ENCODE peak calls at places on chromosomes 2 and 18, in nine cellular contexts. One of them, this sample, is unnamed.

GRCh38 chr2:95059656-95060370 is 34.3 kb downstream of the MAL start:
- DNase-seq in right lobe of liver: no peak
- DNase-seq in H1: no peak
- DNase-seq in keratinocyte: no peak
- DNase-seq in bronchial epithelial cell: no peak
- DNase-seq in HCT116: no peak
- DNase-seq in upper lobe of right lung: peak; percentile 40
- DNase-seq in kidney epithelial cell: no peak
- DNase-seq in astrocyte of the spinal cord: no peak
- DNase-seq in this sample: no peak

GRCh38 chr2:230319211-230319862 is 7.7 kb upstream of the SP140L start:
- DNase-seq in upper lobe of right lung: no peak
- DNase-seq in right lobe of liver: no peak
- DNase-seq in bronchial epithelial cell: no peak
- DNase-seq in keratinocyte: no peak
- DNase-seq in HCT116: no peak
- DNase-seq in H1: no peak
- DNase-seq in kidney epithelial cell: no peak
- DNase-seq in astrocyte of the spinal cord: no peak
- DNase-seq in this sample: no peak

GRCh38 chr2:62817995-62818713 is 112.6 kb downstream of the EHBP1 start:
- DNase-seq in HCT116: no peak
- DNase-seq in bronchial epithelial cell: peak; percentile 69
- DNase-seq in upper lobe of right lung: no peak
- DNase-seq in kidney epithelial cell: no peak
- DNase-seq in keratinocyte: peak; percentile 13
- DNase-seq in astrocyte of the spinal cord: peak; percentile 36
- DNase-seq in H1: no peak
- DNase-seq in right lobe of liver: no peak
- DNase-seq in this sample: no peak

GRCh38 chr18:61448316-61448715 is 115.1 kb downstream of the CDH20 start:
- DNase-seq in H1: no peak
- DNase-seq in upper lobe of right lung: no peak
- DNase-seq in astrocyte of the spinal cord: no peak
- DNase-seq in keratinocyte: no peak
- DNase-seq in right lobe of liver: no peak
- DNase-seq in bronchial epithelial cell: peak; percentile 10
- DNase-seq in HCT116: no peak
- DNase-seq in kidney epithelial cell: no peak
- DNase-seq in this sample: no peak

GRCh38 chr2:3312576-3313345 is 64.9 kb downstream of the EIPR1 start:
- DNase-seq in H1: no peak
- DNase-seq in right lobe of liver: no peak
- DNase-seq in HCT116: no peak
- DNase-seq in bronchial epithelial cell: no peak
- DNase-seq in astrocyte of the spinal cord: no peak
- DNase-seq in kidney epithelial cell: no peak
- DNase-seq in upper lobe of right lung: no peak
- DNase-seq in keratinocyte: no peak
- DNase-seq in this sample: no peak

GRCh38 chr2:29528891-29529520 is 392.4 kb downstream of the ALK start:
- DNase-seq in H1: no peak
- DNase-seq in right lobe of liver: no peak
- DNase-seq in upper lobe of right lung: peak; percentile 69
- DNase-seq in astrocyte of the spinal cord: peak; percentile 62
- DNase-seq in bronchial epithelial cell: no peak
- DNase-seq in HCT116: no peak
- DNase-seq in keratinocyte: no peak
- DNase-seq in kidney epithelial cell: no peak
- DNase-seq in this sample: no peak

GRCh38 chr2:29920631-29921559 is 491 bp downstream of the ALK start:
- DNase-seq in keratinocyte: no peak
- DNase-seq in upper lobe of right lung: no peak
- DNase-seq in astrocyte of the spinal cord: peak; percentile 3
- DNase-seq in kidney epithelial cell: no peak
- DNase-seq in H1: no peak
- DNase-seq in bronchial epithelial cell: no peak
- DNase-seq in right lobe of liver: no peak
- DNase-seq in HCT116: no peak
- DNase-seq in this sample: no peak

GRCh38 chr18:55159027-55159426 is 199.8 kb upstream of the CCDC68 start:
- DNase-seq in right lobe of liver: no peak
- DNase-seq in bronchial epithelial cell: no peak
- DNase-seq in kidney epithelial cell: no peak
- DNase-seq in upper lobe of right lung: no peak
- DNase-seq in astrocyte of the spinal cord: no peak
- DNase-seq in H1: no peak
- DNase-seq in keratinocyte: no peak
- DNase-seq in HCT116: no peak
- DNase-seq in this sample: no peak

GRCh38 chr18:58639751-58640427 is 11.0 kb upstream of the ALPK2 start:
- DNase-seq in upper lobe of right lung: no peak
- DNase-seq in keratinocyte: peak; percentile 53
- DNase-seq in kidney epithelial cell: peak; percentile 44
- DNase-seq in H1: no peak
- DNase-seq in bronchial epithelial cell: peak; percentile 75
- DNase-seq in HCT116: no peak
- DNase-seq in astrocyte of the spinal cord: peak; percentile 64
- DNase-seq in right lobe of liver: no peak
- DNase-seq in this sample: no peak

GRCh38 chr2:221153226-221153625 is 418.9 kb downstream of the EPHA4 start:
- DNase-seq in astrocyte of the spinal cord: no peak
- DNase-seq in H1: no peak
- DNase-seq in bronchial epithelial cell: no peak
- DNase-seq in upper lobe of right lung: no peak
- DNase-seq in HCT116: no peak
- DNase-seq in keratinocyte: no peak
- DNase-seq in right lobe of liver: no peak
- DNase-seq in kidney epithelial cell: no peak
- DNase-seq in this sample: no peak

GRCh38 chr2:103817746-103818145 is 1036.2 kb upstream of the POU3F3 start:
- DNase-seq in right lobe of liver: no peak
- DNase-seq in bronchial epithelial cell: no peak
- DNase-seq in astrocyte of the spinal cord: no peak
- DNase-seq in upper lobe of right lung: no peak
- DNase-seq in keratinocyte: no peak
- DNase-seq in HCT116: no peak
- DNase-seq in H1: no peak
- DNase-seq in kidney epithelial cell: no peak
- DNase-seq in this sample: no peak

GRCh38 chr2:206838690-206839089 is 73.3 kb downstream of the FASTKD2 start:
- DNase-seq in H1: no peak
- DNase-seq in upper lobe of right lung: no peak
- DNase-seq in HCT116: no peak
- DNase-seq in astrocyte of the spinal cord: no peak
- DNase-seq in kidney epithelial cell: no peak
- DNase-seq in bronchial epithelial cell: no peak
- DNase-seq in keratinocyte: no peak
- DNase-seq in right lobe of liver: no peak
- DNase-seq in this sample: no peak

GRCh38 chr2:31075393-31075792 is 62.8 kb downstream of the GALNT14 start:
- DNase-seq in right lobe of liver: no peak
- DNase-seq in upper lobe of right lung: no peak
- DNase-seq in HCT116: no peak
- DNase-seq in H1: no peak
- DNase-seq in keratinocyte: no peak
- DNase-seq in astrocyte of the spinal cord: no peak
- DNase-seq in bronchial epithelial cell: no peak
- DNase-seq in kidney epithelial cell: no peak
- DNase-seq in this sample: no peak

GRCh38 chr2:110099036-110099420 is 16.6 kb downstream of the MALL start:
- DNase-seq in keratinocyte: no peak
- DNase-seq in H1: no peak
- DNase-seq in HCT116: no peak
- DNase-seq in bronchial epithelial cell: no peak
- DNase-seq in right lobe of liver: no peak
- DNase-seq in upper lobe of right lung: peak; percentile 32
- DNase-seq in kidney epithelial cell: no peak
- DNase-seq in astrocyte of the spinal cord: no peak
- DNase-seq in this sample: no peak

GRCh38 chr2:110099471-110100225 is 16.0 kb downstream of the MALL start:
- DNase-seq in keratinocyte: no peak
- DNase-seq in bronchial epithelial cell: no peak
- DNase-seq in astrocyte of the spinal cord: no peak
- DNase-seq in kidney epithelial cell: no peak
- DNase-seq in upper lobe of right lung: peak; percentile 42
- DNase-seq in HCT116: no peak
- DNase-seq in H1: no peak
- DNase-seq in right lobe of liver: no peak
- DNase-seq in this sample: no peak

GRCh38 chr2:110103060-110103961 is 12.3 kb downstream of the MALL start:
- DNase-seq in H1: no peak
- DNase-seq in bronchial epithelial cell: no peak
- DNase-seq in keratinocyte: no peak
- DNase-seq in kidney epithelial cell: no peak
- DNase-seq in HCT116: no peak
- DNase-seq in right lobe of liver: no peak
- DNase-seq in astrocyte of the spinal cord: no peak
- DNase-seq in upper lobe of right lung: no peak
- DNase-seq in this sample: no peak

GRCh38 chr2:110101911-110102774 is 13.5 kb downstream of the MALL start:
- DNase-seq in H1: no peak
- DNase-seq in kidney epithelial cell: peak; percentile 55
- DNase-seq in bronchial epithelial cell: peak; percentile 79
- DNase-seq in upper lobe of right lung: no peak
- DNase-seq in right lobe of liver: no peak
- DNase-seq in HCT116: no peak
- DNase-seq in astrocyte of the spinal cord: peak; percentile 42
- DNase-seq in keratinocyte: no peak
- DNase-seq in this sample: peak; percentile 15

GRCh38 chr2:110101280-110101844 is 14.3 kb downstream of the MALL start:
- DNase-seq in bronchial epithelial cell: peak; percentile 99
- DNase-seq in upper lobe of right lung: peak; percentile 97
- DNase-seq in right lobe of liver: peak; percentile 82
- DNase-seq in H1: peak; percentile 27
- DNase-seq in kidney epithelial cell: peak; percentile 99
- DNase-seq in HCT116: peak; percentile 91
- DNase-seq in astrocyte of the spinal cord: peak; percentile 100
- DNase-seq in keratinocyte: peak; percentile 90
- DNase-seq in this sample: peak; percentile 99
- H3K4me3 ChIP-seq in bronchial epithelial cell: no peak overlapping the region
- H3K4me3 ChIP-seq in upper lobe of right lung: no peak overlapping the region
- H3K4me3 ChIP-seq in right lobe of liver: no peak overlapping the region
- H3K4me3 ChIP-seq in H1: no peak overlapping the region
- H3K4me3 ChIP-seq in kidney epithelial cell: no peak overlapping the region
- H3K4me3 ChIP-seq in HCT116: peak overlapping the region; percentile 44
- H3K4me3 ChIP-seq in astrocyte of the spinal cord: no peak overlapping the region
- H3K4me3 ChIP-seq in keratinocyte: peak overlapping the region; percentile 61
- H3K4me3 ChIP-seq in this sample: no peak overlapping the region

DNA sequence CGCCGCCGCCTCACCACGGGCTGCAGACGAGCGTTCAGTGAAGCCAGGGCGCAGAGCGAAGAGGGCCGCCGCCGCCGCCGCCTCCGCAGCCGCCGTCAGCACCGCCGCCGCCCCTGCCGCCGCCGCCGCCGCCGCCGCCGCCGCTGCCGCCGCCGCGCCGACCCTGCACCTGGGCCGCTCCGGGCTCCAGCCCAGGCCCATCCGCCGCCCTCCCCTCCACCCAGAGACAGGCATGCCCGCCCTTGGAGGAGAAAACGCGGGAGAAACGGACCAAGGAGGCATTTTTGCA is 3.0 kb downstream of the POU3F3 start:
- DNase-seq in HCT116: no peak
- DNase-seq in astrocyte of the spinal cord: no peak
- DNase-seq in kidney epithelial cell: no peak
- DNase-seq in H1: no peak
- DNase-seq in keratinocyte: no peak
- DNase-seq in bronchial epithelial cell: no peak
- DNase-seq in upper lobe of right lung: no peak
- DNase-seq in right lobe of liver: no peak
- DNase-seq in this sample: no peak
- H3K4me3 ChIP-seq in HCT116: no peak overlapping the region
- H3K4me3 ChIP-seq in astrocyte of the spinal cord: peak overlapping the region; percentile 51
- H3K4me3 ChIP-seq in kidney epithelial cell: peak overlapping the region; percentile 64
- H3K4me3 ChIP-seq in H1: no peak overlapping the region
- H3K4me3 ChIP-seq in keratinocyte: no peak overlapping the region
- H3K4me3 ChIP-seq in bronchial epithelial cell: no peak overlapping the region
- H3K4me3 ChIP-seq in upper lobe of right lung: no peak overlapping the region
- H3K4me3 ChIP-seq in right lobe of liver: no peak overlapping the region
- H3K4me3 ChIP-seq in this sample: peak overlapping the region; percentile 67

GRCh38 chr2:181679544-181679979 is 755 bp downstream of the NEUROD1 start:
- DNase-seq in bronchial epithelial cell: no peak
- DNase-seq in right lobe of liver: no peak
- DNase-seq in astrocyte of the spinal cord: no peak
- DNase-seq in HCT116: no peak
- DNase-seq in kidney epithelial cell: no peak
- DNase-seq in H1: no peak
- DNase-seq in keratinocyte: no peak
- DNase-seq in upper lobe of right lung: no peak
- DNase-seq in this sample: no peak
- H3K4me3 ChIP-seq in bronchial epithelial cell: no peak overlapping the region
- H3K4me3 ChIP-seq in right lobe of liver: no peak overlapping the region
- H3K4me3 ChIP-seq in astrocyte of the spinal cord: no peak overlapping the region
- H3K4me3 ChIP-seq in HCT116: no peak overlapping the region
- H3K4me3 ChIP-seq in kidney epithelial cell: no peak overlapping the region
- H3K4me3 ChIP-seq in H1: no peak overlapping the region
- H3K4me3 ChIP-seq in keratinocyte: no peak overlapping the region
- H3K4me3 ChIP-seq in upper lobe of right lung: no peak overlapping the region
- H3K4me3 ChIP-seq in this sample: no peak overlapping the region

GRCh38 chr2:101781326-101781725 is 83.8 kb downstream of the MAP4K4 start:
- DNase-seq in right lobe of liver: no peak
- DNase-seq in upper lobe of right lung: no peak
- DNase-seq in keratinocyte: no peak
- DNase-seq in HCT116: no peak
- DNase-seq in kidney epithelial cell: no peak
- DNase-seq in H1: no peak
- DNase-seq in bronchial epithelial cell: no peak
- DNase-seq in astrocyte of the spinal cord: no peak
- DNase-seq in this sample: no peak

GRCh38 chr2:101781730-101782426 is 84.4 kb downstream of the MAP4K4 start:
- DNase-seq in H1: no peak
- DNase-seq in upper lobe of right lung: no peak
- DNase-seq in kidney epithelial cell: no peak
- DNase-seq in right lobe of liver: no peak
- DNase-seq in bronchial epithelial cell: no peak
- DNase-seq in HCT116: no peak
- DNase-seq in astrocyte of the spinal cord: no peak
- DNase-seq in keratinocyte: no peak
- DNase-seq in this sample: no peak

GRCh38 chr2:101779190-101779589 is 81.7 kb downstream of the MAP4K4 start:
- DNase-seq in HCT116: no peak
- DNase-seq in astrocyte of the spinal cord: no peak
- DNase-seq in bronchial epithelial cell: no peak
- DNase-seq in keratinocyte: no peak
- DNase-seq in right lobe of liver: no peak
- DNase-seq in upper lobe of right lung: no peak
- DNase-seq in H1: no peak
- DNase-seq in kidney epithelial cell: no peak
- DNase-seq in this sample: no peak

GRCh38 chr2:101779652-101780051 is 82.1 kb downstream of the MAP4K4 start:
- DNase-seq in H1: no peak
- DNase-seq in HCT116: no peak
- DNase-seq in bronchial epithelial cell: no peak
- DNase-seq in astrocyte of the spinal cord: no peak
- DNase-seq in right lobe of liver: no peak
- DNase-seq in kidney epithelial cell: no peak
- DNase-seq in keratinocyte: no peak
- DNase-seq in upper lobe of right lung: no peak
- DNase-seq in this sample: no peak

DNA sequence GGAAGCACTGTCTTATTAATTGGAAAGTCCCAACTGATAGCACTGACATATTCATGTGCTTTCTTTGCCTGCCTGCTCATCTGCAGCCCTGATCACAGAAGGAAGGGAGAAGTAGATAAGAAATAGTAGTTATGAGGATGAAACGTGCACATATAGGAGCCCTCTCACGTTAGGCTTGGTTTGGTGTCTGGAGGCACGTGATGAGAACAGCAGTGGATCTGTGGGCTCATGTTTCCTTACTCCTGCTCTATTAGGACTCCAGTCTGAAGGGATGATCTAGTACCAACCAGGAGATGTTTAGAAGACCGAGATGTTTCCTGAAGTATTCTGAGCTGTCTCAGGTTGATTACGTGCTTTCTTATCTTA is 84.9 kb downstream of the MAP4K4 start:
- DNase-seq in upper lobe of right lung: no peak
- DNase-seq in bronchial epithelial cell: no peak
- DNase-seq in kidney epithelial cell: no peak
- DNase-seq in H1: no peak
- DNase-seq in astrocyte of the spinal cord: no peak
- DNase-seq in right lobe of liver: no peak
- DNase-seq in keratinocyte: no peak
- DNase-seq in HCT116: no peak
- DNase-seq in this sample: no peak
- H3K4me3 ChIP-seq in upper lobe of right lung: no peak overlapping the region
- H3K4me3 ChIP-seq in bronchial epithelial cell: no peak overlapping the region
- H3K4me3 ChIP-seq in kidney epithelial cell: no peak overlapping the region
- H3K4me3 ChIP-seq in H1: no peak overlapping the region
- H3K4me3 ChIP-seq in astrocyte of the spinal cord: no peak overlapping the region
- H3K4me3 ChIP-seq in right lobe of liver: no peak overlapping the region
- H3K4me3 ChIP-seq in keratinocyte: no peak overlapping the region
- H3K4me3 ChIP-seq in HCT116: no peak overlapping the region
- H3K4me3 ChIP-seq in this sample: no peak overlapping the region